ENCODE peak calls at places on chromosomes 3 and 15, in ten cellular contexts. X is vagina; P is IMR-90; E is mesenchymal stem cell; L is brain microvascular endothelial cell; O is dorsolateral prefrontal cortex; D is cardiac muscle cell; Z is SJSA1; C is naive thymus-derived CD4-positive, alpha-beta T cell; Y is iPS DF 6.9. R is an unnamed sample.

GRCh38 chr3:48402907-48403306 is 27.0 kb downstream of the PLXNB1 start:
- DNase-seq in X (no peak), P (no peak), E (no peak), L (no peak), O (no peak), D (no peak), Z (no peak), C (no peak), Y (no peak), R (no peak)

GRCh38 chr15:76840830-76841460 is 64.2 kb downstream of the SCAPER start:
- DNase-seq in X (no peak), P (peak), E (peak), L (peak), O (no peak), D (peak), Z (peak), C (no peak), Y (no peak), R (no peak)

GRCh38 chr3:99662838-99663570 is 24.6 kb downstream of the COL8A1 start:
- DNase-seq in X (no peak), P (no peak), E (no peak), L (no peak), O (no peak), D (no peak), Z (no peak), C (no peak), Y (peak), R (no peak)

GRCh38 chr3:87084868-87085267 is 93.9 kb upstream of the VGLL3 start:
- DNase-seq in X (no peak), P (peak), E (no peak), L (peak), O (no peak), D (no peak), Z (no peak), C (no peak), Y (no peak), R (no peak)

GRCh38 chr3:52529376-52530333 is 4.0 kb downstream of the NT5DC2 start:
- DNase-seq in X (no peak), P (peak), E (no peak), L (no peak), O (peak), D (no peak), Z (no peak), C (no peak), Y (no peak), R (no peak)

GRCh38 chr15:101489236-101489632 is 273 bp downstream of the PCSK6 start:
- DNase-seq in X (peak), P (no peak), E (no peak), L (no peak), O (no peak), D (peak), Z (no peak), C (no peak), Y (no peak), R (peak)

GRCh38 chr3:189721873-189722665 is 90.9 kb downstream of the TP63 start:
- DNase-seq in X (no peak), P (peak), E (no peak), L (no peak), O (no peak), D (no peak), Z (no peak), C (no peak), Y (no peak), R (no peak)

GRCh38 chr15:23422099-23422945 is 24.7 kb downstream of the GOLGA6L2 start:
- DNase-seq in X (no peak), P (no peak), E (no peak), L (no peak), O (no peak), D (no peak), Z (no peak), C (no peak), Y (no peak), R (no peak)

GRCh38 chr3:105938101-105938500 is 69.3 kb upstream of the CBLB start:
- DNase-seq in X (no peak), P (peak), E (peak), L (no peak), O (no peak), D (no peak), Z (no peak), C (no peak), Y (no peak), R (no peak)

GRCh38 chr3:126103121-126104027 is 19.4 kb upstream of the SLC41A3 start:
- DNase-seq in X (peak), P (no peak), E (no peak), L (no peak), O (peak), D (no peak), Z (no peak), C (no peak), Y (peak), R (no peak)

GRCh38 chr15:85793641-85794597 is 806 bp downstream of the KLHL25 start:
- DNase-seq in X (no peak), P (peak), E (peak), L (peak), O (no peak), D (peak), Z (no peak), C (peak), Y (no peak), R (peak)

GRCh38 chr3:94775746-94776145 is 712.9 kb downstream of the NSUN3 start:
- DNase-seq in X (no peak), P (no peak), E (no peak), L (no peak), O (no peak), D (no peak), Z (no peak), C (no peak), Y (no peak), R (no peak)

GRCh38 chr3:177279118-177279815 is 82.0 kb upstream of the TBL1XR1 start:
- DNase-seq in X (no peak), P (no peak), E (no peak), L (no peak), O (no peak), D (no peak), Z (no peak), C (no peak), Y (no peak), R (no peak)

GRCh38 chr3:152650177-152650576 is 184.8 kb upstream of the P2RY1 start:
- DNase-seq in X (no peak), P (no peak), E (peak), L (no peak), O (peak), D (no peak), Z (no peak), C (no peak), Y (no peak), R (no peak)

GRCh38 chr3:20039765-20040475 is at the start of gene KAT2B:
- DNase-seq in X (no peak), P (peak), E (peak), L (peak), O (peak), D (peak), Z (peak), C (peak), Y (no peak), R (peak)

GRCh38 chr3:160977776-160978175 is 127.4 kb downstream of the B3GALNT1 start:
- DNase-seq in X (no peak), P (no peak), E (no peak), L (no peak), O (no peak), D (no peak), Z (no peak), C (no peak), Y (no peak), R (no peak)

GRCh38 chr3:116453676-116454346 is 8.5 kb upstream of the LSAMP start:
- DNase-seq in X (no peak), P (peak), E (peak), L (no peak), O (no peak), D (no peak), Z (no peak), C (no peak), Y (no peak), R (no peak)

GRCh38 chr15:50137330-50137761 is 18.3 kb upstream of the ATP8B4 start:
- DNase-seq in X (no peak), P (peak), E (peak), L (peak), O (no peak), D (no peak), Z (peak), C (no peak), Y (no peak), R (no peak)

GRCh38 chr3:141524988-141525387 is 38.2 kb downstream of the RASA2 start:
- DNase-seq in X (no peak), P (no peak), E (no peak), L (no peak), O (no peak), D (no peak), Z (no peak), C (no peak), Y (no peak), R (no peak)

GRCh38 chr3:94065819-94066218 is 3.0 kb downstream of the NSUN3 start:
- DNase-seq in X (no peak), P (no peak), E (no peak), L (no peak), O (no peak), D (no peak), Z (no peak), C (no peak), Y (no peak), R (no peak)

GRCh38 chr3:14440531-14441239 is 38.3 kb downstream of the SLC6A6 start:
- DNase-seq in X (no peak), P (peak), E (no peak), L (no peak), O (peak), D (peak), Z (no peak), C (no peak), Y (no peak), R (no peak)

GRCh38 chr3:115341208-115341607 is 194.1 kb upstream of the ZBTB20 start:
- DNase-seq in X (no peak), P (peak), E (peak), L (peak), O (no peak), D (no peak), Z (peak), C (no peak), Y (no peak), R (no peak)

GRCh38 chr15:85470549-85471271 is 90.3 kb downstream of the AKAP13 start:
- DNase-seq in X (no peak), P (no peak), E (no peak), L (no peak), O (no peak), D (no peak), Z (no peak), C (no peak), Y (no peak), R (no peak)

GRCh38 chr15:81375461-81375860 is 1.4 kb upstream of the TMC3 start:
- DNase-seq in X (no peak), P (no peak), E (no peak), L (no peak), O (no peak), D (no peak), Z (no peak), C (no peak), Y (no peak), R (no peak)

GRCh38 chr15:88541709-88542341 is 4.7 kb downstream of the DET1 start:
- DNase-seq in X (no peak), P (no peak), E (no peak), L (no peak), O (no peak), D (no peak), Z (no peak), C (no peak), Y (no peak), R (no peak)

GRCh38 chr3:7285502-7285901 is 424.6 kb downstream of the GRM7 start:
- DNase-seq in X (no peak), P (no peak), E (no peak), L (no peak), O (no peak), D (no peak), Z (no peak), C (no peak), Y (no peak), R (no peak)

GRCh38 chr3:115903843-115904242 is 280.5 kb downstream of the GAP43 start:
- DNase-seq in X (no peak), P (peak), E (no peak), L (no peak), O (no peak), D (no peak), Z (no peak), C (no peak), Y (no peak), R (no peak)

GRCh38 chr3:60609446-60609845 is 641.8 kb downstream of the FHIT start:
- DNase-seq in X (no peak), P (no peak), E (no peak), L (peak), O (no peak), D (no peak), Z (peak), C (no peak), Y (no peak), R (no peak)

GRCh38 chr3:18716821-18717220 is 291.7 kb upstream of the SATB1 start:
- DNase-seq in X (no peak), P (no peak), E (no peak), L (no peak), O (no peak), D (no peak), Z (no peak), C (no peak), Y (no peak), R (no peak)

DNA sequence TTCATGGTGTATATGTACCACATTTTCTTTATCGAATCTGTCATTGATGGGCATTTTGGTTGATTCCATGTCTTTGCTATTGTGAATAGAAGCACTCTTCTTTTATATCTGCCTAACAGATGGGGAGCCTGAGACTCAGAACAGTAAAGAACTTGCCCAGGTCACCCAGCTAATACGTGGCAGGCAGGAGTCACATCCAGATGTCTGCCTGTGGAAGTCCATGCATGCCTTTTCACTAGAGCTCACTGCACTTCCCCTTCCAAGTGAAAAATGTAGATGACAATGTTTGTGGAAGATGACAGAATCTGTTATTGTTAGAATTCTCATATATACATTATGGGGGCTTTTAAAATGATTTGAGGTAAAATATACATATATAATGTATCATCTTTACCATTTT is 165.0 kb downstream of the PDZRN3 start:
- DNase-seq in X (no peak), P (peak), E (no peak), L (no peak), O (no peak), D (no peak), Z (no peak), C (no peak), Y (no peak), R (no peak)
- H3K27ac ChIP-seq in X (no peak), P (no peak), E (no peak), L (no peak), O (no peak), D (no peak), Z (no peak), C (no peak), Y (no peak), R (no peak)

DNA sequence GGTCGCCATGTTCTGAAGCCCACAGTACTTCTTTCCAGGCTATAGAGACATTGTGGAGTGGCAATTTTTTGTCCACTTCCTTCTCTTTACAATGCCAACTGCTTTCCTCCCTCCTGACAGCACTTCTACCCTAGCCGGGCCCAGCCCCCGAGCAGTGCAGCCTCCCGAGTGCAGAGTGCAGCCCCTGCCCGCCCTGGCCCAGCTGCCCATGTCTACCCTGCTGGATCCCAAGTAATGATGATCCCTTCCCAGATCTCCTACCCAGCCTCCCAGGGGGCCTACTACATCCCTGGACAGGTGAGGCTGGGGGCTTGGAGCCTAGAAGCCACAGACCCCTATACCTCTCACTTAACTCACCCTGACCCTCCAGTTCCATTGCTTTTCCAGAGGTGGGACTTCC is 2.8 kb downstream of the EIF4G1 start:
- DNase-seq in X (no peak), P (no peak), E (no peak), L (no peak), O (no peak), D (no peak), Z (no peak), C (no peak), Y (no peak), R (no peak)
- H3K4me3 ChIP-seq in X (no peak), P (peak), E (no peak), L (peak), O (no peak), D (no peak), Z (no peak), C (no peak), Y (no peak), R (peak)

DNA sequence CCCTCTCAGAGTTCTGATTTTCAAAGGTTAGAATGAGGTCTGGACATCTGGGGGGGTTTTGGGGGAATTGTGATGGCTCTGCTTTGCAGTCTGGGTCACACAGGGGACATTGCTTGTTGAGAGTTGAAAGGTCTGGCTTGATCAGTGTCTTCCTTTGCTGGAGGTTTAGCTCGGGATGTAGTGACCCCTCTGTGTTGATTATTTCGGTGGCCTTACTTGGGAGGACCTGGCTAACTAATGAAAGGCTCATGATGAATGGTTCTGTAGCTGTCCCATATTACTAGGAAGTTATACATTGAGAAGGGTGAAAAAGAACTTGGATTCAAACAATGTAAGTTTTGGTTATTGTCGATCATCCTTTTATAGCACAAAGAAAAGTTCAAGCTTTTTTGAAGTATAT is 23.8 kb downstream of the TPM1 start:
- DNase-seq in X (no peak), P (no peak), E (no peak), L (no peak), O (no peak), D (no peak), Z (no peak), C (no peak), Y (no peak), R (no peak)
- H3K27ac ChIP-seq in X (no peak), P (peak), E (peak), L (peak), O (no peak), D (peak), Z (no peak), C (no peak), Y (no peak), R (no peak)

GRCh38 chr15:24880663-24881062 is 74.1 kb upstream of the SNRPN start:
- DNase-seq in X (no peak), P (no peak), E (no peak), L (no peak), O (no peak), D (no peak), Z (no peak), C (no peak), Y (no peak), R (no peak)

GRCh38 chr15:24877174-24877573 is 77.6 kb upstream of the SNRPN start:
- DNase-seq in X (no peak), P (peak), E (no peak), L (no peak), O (no peak), D (no peak), Z (no peak), C (no peak), Y (no peak), R (no peak)

GRCh38 chr15:24879492-24879891 is 75.3 kb upstream of the SNRPN start:
- DNase-seq in X (no peak), P (no peak), E (no peak), L (no peak), O (no peak), D (no peak), Z (no peak), C (no peak), Y (no peak), R (no peak)

DNA sequence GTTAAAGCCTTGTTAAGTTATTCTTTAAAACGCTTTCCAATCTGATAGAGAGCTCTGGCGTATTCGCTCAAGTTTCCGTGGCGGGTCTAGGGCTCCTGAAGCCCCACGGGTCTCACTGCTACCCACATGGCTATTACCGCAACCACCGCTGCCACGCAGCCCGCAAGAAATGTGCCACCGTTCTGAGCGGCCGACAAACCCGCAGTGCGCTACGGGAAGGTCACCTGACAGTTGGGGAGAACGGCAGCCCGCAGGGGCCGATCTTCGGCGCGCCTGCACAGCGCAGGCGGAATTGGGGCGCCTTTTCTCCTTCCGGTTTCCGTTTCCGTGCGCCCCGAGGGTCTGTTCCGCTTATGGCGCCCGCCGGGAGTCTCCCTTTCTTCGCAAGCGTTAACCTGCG is 76.6 kb upstream of the SNRPN start:
- DNase-seq in X (no peak), P (peak), E (no peak), L (peak), O (peak), D (no peak), Z (no peak), C (peak), Y (no peak), R (peak)
- H3K4me3 ChIP-seq in X (peak), P (peak), E (no peak), L (peak), O (peak), D (no peak), Z (no peak), C (no peak), Y (no peak), R (peak)

DNA sequence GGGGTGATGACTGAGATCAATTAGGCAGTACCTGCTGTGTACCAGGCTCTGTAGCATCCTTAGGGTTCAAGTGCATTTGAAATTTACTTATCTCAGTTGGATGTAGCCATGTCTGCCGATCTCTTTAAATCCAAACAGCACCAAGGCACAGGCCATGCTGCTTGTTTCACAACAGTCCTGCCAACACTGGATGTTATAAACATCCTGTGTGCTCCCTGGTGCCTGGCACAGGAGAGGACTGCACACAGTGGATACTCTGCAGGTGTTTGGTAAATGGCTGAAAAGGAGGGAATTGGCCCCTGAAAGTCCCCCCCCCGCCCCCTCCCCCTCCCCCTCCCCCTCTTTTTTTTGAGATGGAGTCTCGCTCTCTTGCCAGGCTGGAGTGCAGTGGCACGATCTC is 27.0 kb downstream of the CTSH start:
- DNase-seq in X (no peak), P (no peak), E (no peak), L (no peak), O (no peak), D (no peak), Z (no peak), C (no peak), Y (no peak), R (no peak)
- H3K27ac ChIP-seq in X (peak), P (no peak), E (no peak), L (no peak), O (no peak), D (no peak), Z (no peak), C (no peak), Y (no peak), R (no peak)

DNA sequence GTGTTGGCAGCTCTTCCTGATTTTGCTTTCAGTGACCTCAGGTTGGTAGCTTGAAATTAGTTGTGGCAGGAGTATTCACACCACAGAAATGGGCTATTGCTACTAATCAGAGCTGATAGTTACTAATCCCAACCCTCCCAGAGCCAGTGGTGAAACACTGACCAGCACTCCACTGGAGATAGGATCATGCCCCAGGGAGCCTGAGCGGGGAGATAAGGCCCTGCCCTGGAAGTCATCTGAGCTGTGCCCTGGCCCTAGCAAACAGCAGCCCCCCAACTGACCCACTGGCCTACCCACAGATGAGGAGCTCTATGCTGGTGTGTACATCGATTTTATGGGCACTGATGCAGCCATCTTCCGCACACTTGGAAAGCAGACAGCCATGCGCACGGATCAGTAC is 9.4 kb upstream of the GNAT1 start:
- DNase-seq in X (no peak), P (no peak), E (no peak), L (no peak), O (no peak), D (no peak), Z (no peak), C (no peak), Y (no peak), R (no peak)
- H3K4me3 ChIP-seq in X (no peak), P (no peak), E (peak), L (no peak), O (no peak), D (no peak), Z (no peak), C (no peak), Y (no peak), R (no peak)